ENCODE peak calls at places on chromosomes 3 and 15, in five cellular contexts. J is GM06990, P is psoas muscle, V is amniotic epithelial cell, C is IMR-90. E is an unnamed sample.

GRCh38 chr3:13623101-13623654 is 74.3 kb downstream of the FBLN2 start:
- DNase-seq in J (no peak), P (no peak), V (peak), C (peak), E (no peak)

GRCh38 chr3:10450494-10451440 is 54.6 kb downstream of the ATP2B2 start:
- DNase-seq in J (no peak), P (no peak), V (no peak), C (no peak), E (no peak)

GRCh38 chr3:114451561-114452018 is 157.8 kb downstream of the TIGIT start:
- DNase-seq in J (no peak), P (no peak), V (no peak), C (peak), E (no peak)

GRCh38 chr3:183253364-183253960 is 409 bp downstream of the B3GNT5 start:
- DNase-seq in J (peak), P (peak), V (peak), C (peak), E (peak)

GRCh38 chr3:36447063-36447462 is 66.8 kb downstream of the STAC start:
- DNase-seq in J (no peak), P (no peak), V (no peak), C (no peak), E (no peak)

GRCh38 chr3:105827959-105828358 is 40.9 kb downstream of the CBLB start:
- DNase-seq in J (no peak), P (no peak), V (peak), C (peak), E (no peak)

GRCh38 chr3:87196879-87197278 is 30.2 kb upstream of the CHMP2B start:
- DNase-seq in J (no peak), P (no peak), V (no peak), C (no peak), E (no peak)

GRCh38 chr15:67133738-67134576 is 68.6 kb downstream of the SMAD3 start:
- DNase-seq in J (peak), P (no peak), V (peak), C (peak), E (peak)

GRCh38 chr3:190807719-190808375 is 54.6 kb downstream of the GMNC start:
- DNase-seq in J (no peak), P (peak), V (peak), C (no peak), E (no peak)

GRCh38 chr3:47899495-47900108 is 96.7 kb downstream of the DHX30 start:
- DNase-seq in J (no peak), P (no peak), V (peak), C (peak), E (no peak)

GRCh38 chr3:170044280-170044679 is 6.5 kb downstream of the GPR160 start:
- DNase-seq in J (no peak), P (no peak), V (no peak), C (no peak), E (no peak)

GRCh38 chr15:36067483-36068274 is 511.7 kb upstream of the CDIN1 start:
- DNase-seq in J (no peak), P (no peak), V (no peak), C (no peak), E (no peak)

GRCh38 chr15:67771201-67771600 is 54.1 kb upstream of the SKOR1 start:
- DNase-seq in J (no peak), P (no peak), V (no peak), C (no peak), E (no peak)

GRCh38 chr3:45554001-45554691 is 40.4 kb upstream of the LIMD1 start:
- DNase-seq in J (peak), P (peak), V (peak), C (peak), E (peak)

GRCh38 chr15:49964071-49964470 is 155.0 kb downstream of the ATP8B4 start:
- DNase-seq in J (no peak), P (no peak), V (peak), C (no peak), E (no peak)